ENCODE peak calls at places on chromosomes 4 and X, in ten cellular contexts. J, U, Y, A, Z, E, F, X, V and O are unnamed samples.

GRCh38 chr4:118082182-118082581 is 47.9 kb downstream of the NDST3 start:
- DNase-seq in F (no peak), A (no peak), V (no peak), Y (no peak), U (no peak), E (no peak), Z (no peak), J (no peak), X (no peak), O (no peak)

GRCh38 chr4:173074501-173074946 is 94.1 kb upstream of the GALNT7 start:
- DNase-seq in X (peak), E (peak), V (no peak), Y (no peak), F (no peak), U (peak), Z (no peak), J (no peak), A (no peak), O (peak)

GRCh38 chr4:93157984-93158383 is 670.6 kb upstream of the ATOH1 start:
- DNase-seq in X (no peak), E (no peak), Y (no peak), Z (no peak), V (no peak), J (no peak), A (no peak), U (peak), F (no peak), O (no peak)

GRCh38 chrX:119541188-119541587 is 24.0 kb downstream of the STEEP1 start:
- DNase-seq in J (peak), U (peak), X (peak), V (no peak), A (no peak), F (no peak), Z (no peak), Y (no peak), E (peak), O (peak)

GRCh38 chr4:175953960-175954521 is 111.6 kb upstream of the WDR17 start:
- DNase-seq in X (no peak), Y (no peak), J (no peak), U (no peak), E (no peak), F (no peak), Z (peak), V (no peak), A (no peak), O (no peak)

GRCh38 chr4:1772869-1773538 is 20.1 kb upstream of the FGFR3 start:
- DNase-seq in U (no peak), X (no peak), Y (no peak), F (no peak), A (no peak), V (no peak), E (no peak), J (no peak), Z (no peak), O (no peak)

GRCh38 chrX:9767375-9767774 is 1.7 kb upstream of the GPR143 start:
- DNase-seq in F (no peak), X (no peak), J (no peak), Z (no peak), V (no peak), E (no peak), A (no peak), U (no peak), Y (no peak), O (no peak)

GRCh38 chrX:115459883-115460564 is 101.0 kb upstream of the PLS3 start:
- DNase-seq in F (no peak), A (no peak), Z (no peak), Y (no peak), X (no peak), J (no peak), V (no peak), U (peak), E (no peak), O (peak)

GRCh38 chrX:150837845-150838244 is 60.6 kb downstream of the CD99L2 start:
- DNase-seq in Z (no peak), U (no peak), Y (no peak), E (no peak), J (no peak), A (no peak), F (no peak), X (no peak), V (no peak), O (no peak)